ENCODE peak calls at places on chromosomes 11 and 22, in six cellular contexts. A is left ventricle myocardium inferior, N is activated gamma-delta T cell treated with Interleukin-2 at 50 U/mL for 16 hours, G is T-cell, T is nucleus accumbens, J is foreskin keratinocyte. X is an unnamed sample.

GRCh38 chr11:78493413-78493975 is 75.9 kb upstream of the GAB2 start:
- DNase-seq in J (no peak), T (no peak), N (no peak), A (no peak), G (no peak), X (no peak)

GRCh38 chr11:34034053-34034452 is 17.5 kb upstream of the CAPRIN1 start:
- DNase-seq in N (no peak), A (no peak), T (no peak), G (no peak), J (peak), X (no peak)

GRCh38 chr11:87173185-87174039 is 135.7 kb downstream of the TMEM135 start:
- DNase-seq in J (peak), T (no peak), N (no peak), A (no peak), G (no peak), X (peak)

GRCh38 chr11:9015677-9016076 is 11.9 kb upstream of the NRIP3 start:
- DNase-seq in N (peak), A (peak), J (peak), G (peak), T (peak), X (no peak)

GRCh38 chr22:32200752-32201151 is 4.1 kb downstream of the RFPL2 start:
- DNase-seq in J (no peak), A (no peak), G (no peak), T (no peak), N (no peak), X (no peak)

GRCh38 chr11:4186464-4187054 is 92.0 kb downstream of the RRM1 start:
- DNase-seq in N (no peak), G (no peak), J (no peak), A (no peak), T (no peak), X (no peak)

GRCh38 chr11:122655527-122656072 is at the start of gene UBASH3B:
- DNase-seq in A (peak), N (peak), T (peak), J (peak), G (peak), X (no peak)

GRCh38 chr11:65444314-65445051 is 21.9 kb downstream of the NEAT1 start:
- DNase-seq in J (no peak), N (no peak), A (no peak), T (no peak), G (no peak), X (no peak)

GRCh38 chr22:42273855-42274451 is 3.5 kb upstream of the TCF20 start:
- DNase-seq in N (no peak), G (no peak), T (no peak), A (no peak), J (no peak), X (no peak)

GRCh38 chr22:30538280-30538679 is 8.3 kb downstream of the SEC14L6 start:
- DNase-seq in A (no peak), G (no peak), T (no peak), J (peak), N (no peak), X (peak)

GRCh38 chr11:96426356-96427103 is 36.7 kb downstream of the JRKL start:
- DNase-seq in J (peak), N (no peak), G (no peak), T (no peak), A (no peak), X (no peak)

GRCh38 chr22:41976070-41976901 is 7.0 kb downstream of the SEPTIN3 start:
- DNase-seq in T (peak), N (peak), J (no peak), G (peak), A (peak), X (no peak)

GRCh38 chr11:111946499-111946898 is 9.4 kb downstream of the DIXDC1 start:
- DNase-seq in A (no peak), T (no peak), N (no peak), G (no peak), J (no peak), X (no peak)

GRCh38 chr22:17121235-17122195 is at the start of gene TMEM121B:
- DNase-seq in A (peak), G (peak), J (peak), T (peak), N (no peak), X (no peak)

GRCh38 chr11:128052912-128053641 is 534.3 kb downstream of the ETS1 start:
- DNase-seq in N (no peak), T (no peak), G (no peak), A (no peak), J (peak), X (no peak)

GRCh38 chr11:20612416-20612815 is 13.0 kb downstream of the SLC6A5 start:
- DNase-seq in G (no peak), J (no peak), A (no peak), N (no peak), T (no peak), X (no peak)

GRCh38 chr11:112499153-112499907 is 238.7 kb upstream of the PLET1 start:
- DNase-seq in J (no peak), N (no peak), T (no peak), G (no peak), A (no peak), X (no peak)

GRCh38 chr11:62501432-62501891 is 45.1 kb downstream of the AHNAK start:
- DNase-seq in N (no peak), G (no peak), J (no peak), A (peak), T (peak), X (no peak)

GRCh38 chr22:45690008-45690407 is 18.4 kb downstream of the ATXN10 start:
- DNase-seq in G (no peak), A (no peak), T (no peak), N (no peak), J (no peak), X (no peak)

GRCh38 chr11:27187075-27187847 is 146.6 kb downstream of the BBOX1 start:
- DNase-seq in G (no peak), T (no peak), N (no peak), J (no peak), A (no peak), X (no peak)

GRCh38 chr22:21780259-21780658 is 44.7 kb upstream of the YPEL1 start:
- DNase-seq in N (peak), G (peak), J (no peak), A (no peak), T (no peak), X (no peak)

GRCh38 chr11:125892071-125892470 is 4.6 kb downstream of the HYLS1 start:
- DNase-seq in T (no peak), J (no peak), A (no peak), N (no peak), G (no peak), X (no peak)

GRCh38 chr11:19988598-19988997 is 171.7 kb downstream of the DBX1 start:
- DNase-seq in N (no peak), T (peak), J (peak), G (no peak), A (peak), X (no peak)

GRCh38 chr22:23836281-23836680 is 2.5 kb downstream of the DERL3 start:
- DNase-seq in N (no peak), T (no peak), G (no peak), J (no peak), A (no peak), X (no peak)